ENCODE peak calls at places on chromosomes 11 and 22, in seven cellular contexts. One of them, this sample, is unnamed.

GRCh38 chr11:45333506-45333971 is 47.4 kb upstream of the SYT13 start:
- DNase-seq in AG09319: no peak
- DNase-seq in H9: peak
- DNase-seq in iPS DF 6.9: no peak
- DNase-seq in HFFc6: peak
- DNase-seq in activated CD8-positive, alpha-beta T cell treated with anti-CD3 and anti-CD28 coated beads, Interleukin-2, amount 10 ng/mL, durations not matched to agents 7 days and 5 days: no peak
- DNase-seq in epithelial cell of esophagus: peak
- DNase-seq in this sample: peak

GRCh38 chr11:20617346-20617745 is 17.9 kb downstream of the SLC6A5 start:
- DNase-seq in AG09319: no peak
- DNase-seq in H9: no peak
- DNase-seq in iPS DF 6.9: no peak
- DNase-seq in HFFc6: no peak
- DNase-seq in activated CD8-positive, alpha-beta T cell treated with anti-CD3 and anti-CD28 coated beads, Interleukin-2, amount 10 ng/mL, durations not matched to agents 7 days and 5 days: no peak
- DNase-seq in epithelial cell of esophagus: no peak
- DNase-seq in this sample: no peak

GRCh38 chr11:56842829-56843794 is 94.6 kb upstream of the OR9G4 start:
- DNase-seq in AG09319: no peak
- DNase-seq in H9: no peak
- DNase-seq in iPS DF 6.9: no peak
- DNase-seq in HFFc6: no peak
- DNase-seq in activated CD8-positive, alpha-beta T cell treated with anti-CD3 and anti-CD28 coated beads, Interleukin-2, amount 10 ng/mL, durations not matched to agents 7 days and 5 days: no peak
- DNase-seq in epithelial cell of esophagus: peak
- DNase-seq in this sample: no peak

GRCh38 chr22:49973018-49973965 is 12.7 kb downstream of the PIM3 start:
- DNase-seq in AG09319: no peak
- DNase-seq in H9: peak
- DNase-seq in iPS DF 6.9: no peak
- DNase-seq in HFFc6: no peak
- DNase-seq in activated CD8-positive, alpha-beta T cell treated with anti-CD3 and anti-CD28 coated beads, Interleukin-2, amount 10 ng/mL, durations not matched to agents 7 days and 5 days: no peak
- DNase-seq in epithelial cell of esophagus: peak
- DNase-seq in this sample: no peak

GRCh38 chr11:44596541-44597276 is 31.2 kb downstream of the CD82 start:
- DNase-seq in AG09319: no peak
- DNase-seq in H9: no peak
- DNase-seq in iPS DF 6.9: no peak
- DNase-seq in HFFc6: no peak
- DNase-seq in activated CD8-positive, alpha-beta T cell treated with anti-CD3 and anti-CD28 coated beads, Interleukin-2, amount 10 ng/mL, durations not matched to agents 7 days and 5 days: peak
- DNase-seq in epithelial cell of esophagus: no peak
- DNase-seq in this sample: no peak

GRCh38 chr11:43547411-43547718 is 133.2 kb upstream of the HSD17B12 start:
- DNase-seq in AG09319: no peak
- DNase-seq in H9: no peak
- DNase-seq in iPS DF 6.9: no peak
- DNase-seq in HFFc6: no peak
- DNase-seq in activated CD8-positive, alpha-beta T cell treated with anti-CD3 and anti-CD28 coated beads, Interleukin-2, amount 10 ng/mL, durations not matched to agents 7 days and 5 days: no peak
- DNase-seq in epithelial cell of esophagus: no peak
- DNase-seq in this sample: no peak

GRCh38 chr11:108824601-108825000 is 159.7 kb downstream of the DDX10 start:
- DNase-seq in AG09319: no peak
- DNase-seq in H9: no peak
- DNase-seq in iPS DF 6.9: no peak
- DNase-seq in HFFc6: no peak
- DNase-seq in activated CD8-positive, alpha-beta T cell treated with anti-CD3 and anti-CD28 coated beads, Interleukin-2, amount 10 ng/mL, durations not matched to agents 7 days and 5 days: no peak
- DNase-seq in epithelial cell of esophagus: no peak
- DNase-seq in this sample: no peak

GRCh38 chr11:70226967-70227366 is 23.9 kb downstream of the FADD start:
- DNase-seq in AG09319: no peak
- DNase-seq in H9: peak
- DNase-seq in iPS DF 6.9: no peak
- DNase-seq in HFFc6: no peak
- DNase-seq in activated CD8-positive, alpha-beta T cell treated with anti-CD3 and anti-CD28 coated beads, Interleukin-2, amount 10 ng/mL, durations not matched to agents 7 days and 5 days: no peak
- DNase-seq in epithelial cell of esophagus: no peak
- DNase-seq in this sample: no peak

GRCh38 chr11:134032501-134033091 is 36.3 kb upstream of the JAM3 start:
- DNase-seq in AG09319: no peak
- DNase-seq in H9: no peak
- DNase-seq in iPS DF 6.9: no peak
- DNase-seq in HFFc6: no peak
- DNase-seq in activated CD8-positive, alpha-beta T cell treated with anti-CD3 and anti-CD28 coated beads, Interleukin-2, amount 10 ng/mL, durations not matched to agents 7 days and 5 days: peak
- DNase-seq in epithelial cell of esophagus: no peak
- DNase-seq in this sample: no peak

This sample was measured in AG09309.